ENCODE peak calls at places on chromosomes 11 and 22, in eight cellular contexts. M, R, D, W, J, U, G and P are unnamed samples.

GRCh38 chr11:5343474-5344335 is at the start of gene OR51B5:
- DNase-seq in J (no peak), U (no peak), D (no peak), W (no peak), G (no peak), M (no peak), R (no peak), P (no peak)

GRCh38 chr11:132050577-132051180 is 680.3 kb downstream of the NTM start:
- DNase-seq in D (no peak), J (no peak), M (no peak), W (no peak), G (no peak), U (no peak), R (no peak), P (no peak)

GRCh38 chr11:117918366-117919255 is 10.6 kb downstream of the TMPRSS13 start:
- DNase-seq in G (no peak), M (no peak), W (no peak), R (no peak), U (peak), D (no peak), J (peak), P (peak)

GRCh38 chr11:108606070-108606469 is 12.5 kb upstream of the EXPH5 start:
- DNase-seq in M (no peak), J (no peak), G (no peak), R (no peak), U (no peak), W (no peak), D (no peak), P (no peak)

GRCh38 chr22:37705205-37705604 is 8.4 kb downstream of the TRIOBP start:
- DNase-seq in R (no peak), G (no peak), U (no peak), J (no peak), W (no peak), D (no peak), M (no peak), P (no peak)

GRCh38 chr11:929405-929804 is 3.7 kb downstream of the AP2A2 start:
- DNase-seq in R (no peak), U (no peak), M (no peak), W (no peak), D (no peak), G (no peak), J (no peak), P (no peak)

GRCh38 chr11:37500425-37500824 is 902.4 kb upstream of the RAG2 start:
- DNase-seq in M (no peak), D (no peak), J (no peak), R (no peak), U (no peak), W (no peak), G (no peak), P (no peak)

GRCh38 chr22:31950226-31950625 is 5.9 kb downstream of the YWHAH start:
- DNase-seq in D (no peak), U (no peak), R (no peak), J (no peak), M (no peak), G (no peak), W (peak), P (no peak)

GRCh38 chr11:45807792-45808238 is 2.9 kb downstream of the SLC35C1 start:
- DNase-seq in W (no peak), J (no peak), D (no peak), R (no peak), U (no peak), M (no peak), G (peak), P (peak)

GRCh38 chr11:130588471-130588870 is 140.0 kb downstream of the ADAMTS15 start:
- DNase-seq in U (no peak), D (no peak), W (no peak), R (no peak), G (no peak), J (no peak), M (no peak), P (no peak)

GRCh38 chr22:19809741-19810140 is 44.9 kb downstream of the GNB1L start:
- DNase-seq in R (no peak), J (no peak), G (no peak), U (no peak), W (no peak), D (no peak), M (no peak), P (no peak)

GRCh38 chr11:65870706-65871681 is 1.6 kb downstream of the EFEMP2 start:
- DNase-seq in R (no peak), G (no peak), J (no peak), U (peak), M (no peak), D (no peak), W (no peak), P (peak)

GRCh38 chr11:46247664-46248063 is 29.8 kb upstream of the CREB3L1 start:
- DNase-seq in M (no peak), D (peak), R (no peak), W (no peak), J (no peak), G (peak), U (no peak), P (no peak)

GRCh38 chr22:31064369-31064768 is 16.7 kb upstream of the SMTN start:
- DNase-seq in G (no peak), U (no peak), W (no peak), R (no peak), M (no peak), J (no peak), D (no peak), P (no peak)

GRCh38 chr11:1478544-1478943 is 8.0 kb downstream of the MOB2 start:
- DNase-seq in U (no peak), J (no peak), G (no peak), W (no peak), M (no peak), D (no peak), R (no peak), P (peak)

GRCh38 chr11:17076517-17077239 is 789 bp downstream of the RPS13 start:
- DNase-seq in D (no peak), R (no peak), M (no peak), J (no peak), U (no peak), G (no peak), W (no peak), P (no peak)

GRCh38 chr22:31625661-31626426 is 36.2 kb downstream of the PISD start:
- DNase-seq in M (peak), D (no peak), R (no peak), U (peak), J (no peak), G (peak), W (peak), P (peak)

GRCh38 chr22:36946436-36947158 is 33.2 kb downstream of the CSF2RB start:
- DNase-seq in J (no peak), D (no peak), W (no peak), G (no peak), M (no peak), U (no peak), R (no peak), P (no peak)

GRCh38 chr11:36774603-36775002 is 176.6 kb upstream of the RAG2 start:
- DNase-seq in G (no peak), R (no peak), M (no peak), D (no peak), J (no peak), U (no peak), W (no peak), P (no peak)

GRCh38 chr11:15114501-15115475 is at the start of gene INSC:
- DNase-seq in R (no peak), D (no peak), M (no peak), W (no peak), J (no peak), U (peak), G (no peak), P (no peak)

GRCh38 chr22:36734171-36735058 is 30.9 kb upstream of the CACNG2 start:
- DNase-seq in D (no peak), U (no peak), W (no peak), G (peak), R (no peak), M (no peak), J (no peak), P (peak)

GRCh38 chr22:46754110-46754799 is 8.2 kb upstream of the TBC1D22A start:
- DNase-seq in R (no peak), D (peak), J (peak), U (peak), W (peak), G (peak), M (peak), P (peak)
- TF ChIP-seq POLR2A in R (no peak), D (peak), J (no peak), U (peak), W (no peak), G (no peak), M (no peak), P (no peak)

DNA sequence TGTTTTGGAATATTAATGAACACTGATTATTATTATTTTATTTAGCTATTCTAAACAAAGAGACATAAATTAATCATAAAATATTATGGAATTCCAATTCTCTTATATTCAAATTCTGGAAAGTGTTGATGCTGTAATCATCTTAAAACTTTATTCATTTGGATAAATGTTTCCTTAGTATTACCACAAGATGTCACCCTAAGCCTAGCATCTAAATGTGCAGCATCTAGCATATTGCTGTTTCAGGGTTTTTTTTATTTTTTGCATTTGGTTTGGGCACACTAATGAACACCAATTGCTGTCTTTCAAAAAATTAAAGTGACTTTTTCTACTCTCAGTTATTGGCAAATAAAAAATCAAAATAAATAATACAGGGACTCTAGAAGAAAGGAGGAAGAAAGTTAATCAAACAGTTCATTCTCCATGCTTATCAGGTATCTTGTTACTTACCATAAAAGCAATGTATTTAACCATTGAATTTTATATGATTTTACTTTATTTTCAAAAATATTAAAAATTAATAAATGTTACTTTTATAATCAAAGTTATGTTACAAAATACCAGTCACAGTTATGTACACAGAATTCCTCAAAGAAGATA is 31.8 kb downstream of the DLG2 start:
- DNase-seq in R (peak), W (no peak), M (no peak), G (no peak), U (no peak), J (no peak), D (peak), P (no peak)
- TF ChIP-seq EP300 in R (no peak), W (no peak), M (no peak), G (no peak), U (no peak), J (no peak), D (no peak), P (no peak)

GRCh38 chr11:73869234-73869949 is 7.3 kb downstream of the COA4 start:
- DNase-seq in M (no peak), R (no peak), J (no peak), D (no peak), W (no peak), U (no peak), G (no peak), P (no peak)
- TF ChIP-seq POLR2A in M (no peak), R (peak), J (no peak), D (no peak), W (no peak), U (no peak), G (no peak), P (no peak)

DNA sequence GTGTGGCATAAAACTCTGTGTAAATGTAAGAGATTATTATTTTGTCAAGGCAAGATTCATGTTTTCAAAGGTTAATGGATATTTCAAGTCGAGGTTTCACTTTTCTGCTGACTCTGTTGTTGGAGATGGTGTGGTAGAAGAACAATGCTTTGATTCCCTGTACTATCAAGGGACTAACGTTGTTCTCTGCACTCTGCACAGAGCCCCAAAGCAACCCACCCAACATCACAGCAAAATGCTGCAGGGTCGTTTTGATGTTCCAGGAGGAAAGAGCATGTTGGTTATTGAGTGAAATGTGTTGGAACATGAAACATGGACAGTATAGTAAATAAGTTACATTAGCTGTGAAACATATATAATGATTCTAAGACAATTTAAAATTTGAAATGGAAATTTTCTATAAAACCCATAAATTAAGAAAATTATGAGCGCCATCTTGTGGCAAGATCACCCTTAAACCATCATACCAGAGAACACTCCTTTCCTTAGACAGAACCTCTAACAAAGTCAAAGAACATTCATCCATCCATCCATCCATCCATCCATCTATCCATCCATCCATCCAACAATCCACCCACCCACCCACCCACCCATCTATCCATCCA is 164.4 kb upstream of the ZBED5 start:
- DNase-seq in J (no peak), W (no peak), U (no peak), G (no peak), M (no peak), R (no peak), D (peak), P (no peak)
- TF ChIP-seq EP300 in J (no peak), W (no peak), U (no peak), G (no peak), M (no peak), R (no peak), D (no peak), P (no peak)

DNA sequence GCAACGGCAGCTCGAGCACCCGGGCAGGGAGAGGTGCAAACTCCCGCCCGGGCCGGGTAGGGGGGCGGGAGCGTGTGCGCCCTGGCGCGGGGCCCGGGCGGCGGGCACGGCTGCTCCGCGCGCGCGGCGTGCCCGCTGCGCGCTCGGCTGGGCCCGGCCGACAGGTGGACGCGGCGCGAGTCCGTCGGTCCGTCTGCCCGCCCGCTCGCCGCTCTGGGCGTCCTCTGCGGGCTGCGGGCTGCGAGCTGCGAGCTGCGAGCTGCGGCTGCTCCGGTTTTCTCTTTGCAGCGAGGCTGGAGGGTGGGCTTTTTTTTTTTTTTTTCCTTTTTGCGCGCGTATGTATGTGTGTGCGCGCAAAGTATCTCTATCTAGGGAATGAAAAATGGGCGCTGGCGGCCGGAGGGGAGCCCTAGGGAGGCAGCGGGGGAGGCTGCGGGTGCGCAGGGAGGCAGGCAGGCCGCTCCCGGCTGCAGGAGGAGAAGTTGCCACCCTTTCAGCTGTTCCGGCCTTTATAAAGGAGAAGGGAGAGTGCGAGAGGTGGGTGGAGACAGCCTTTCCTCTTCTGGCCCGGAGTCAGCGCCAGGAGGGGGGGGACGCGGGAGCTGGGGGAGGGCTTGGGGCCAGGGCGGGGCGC is at the start of gene PDGFB:
- DNase-seq in D (no peak), W (no peak), J (no peak), U (peak), R (no peak), G (peak), M (no peak), P (no peak)
- TF ChIP-seq POLR2A in D (peak), W (no peak), J (no peak), U (peak), R (no peak), G (no peak), M (peak), P (peak)

DNA sequence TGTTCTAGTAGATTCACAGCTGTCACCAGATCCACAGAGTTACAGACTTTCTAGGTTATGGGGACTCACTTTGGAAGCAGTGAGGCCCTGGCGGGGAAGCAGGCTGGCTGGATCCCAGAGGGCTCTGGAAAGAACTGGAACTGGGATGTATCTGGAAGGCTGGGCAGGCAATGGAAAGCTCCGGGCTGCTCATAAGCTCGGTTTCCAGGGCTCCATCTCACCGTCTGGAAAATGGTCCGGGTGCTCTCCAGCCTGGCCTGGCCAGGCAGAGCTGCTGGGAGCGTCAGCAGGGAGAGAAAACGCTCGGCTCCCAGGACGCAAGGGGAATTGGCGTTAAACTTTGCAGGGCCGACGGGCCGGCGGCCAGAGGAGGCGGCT is 339 bp upstream of the SEZ6L start:
- DNase-seq in M (no peak), W (peak), G (no peak), J (no peak), D (no peak), R (no peak), U (no peak), P (no peak)
- TF ChIP-seq EP300 in M (no peak), W (no peak), G (no peak), J (no peak), D (no peak), R (no peak), U (no peak), P (no peak)

DNA sequence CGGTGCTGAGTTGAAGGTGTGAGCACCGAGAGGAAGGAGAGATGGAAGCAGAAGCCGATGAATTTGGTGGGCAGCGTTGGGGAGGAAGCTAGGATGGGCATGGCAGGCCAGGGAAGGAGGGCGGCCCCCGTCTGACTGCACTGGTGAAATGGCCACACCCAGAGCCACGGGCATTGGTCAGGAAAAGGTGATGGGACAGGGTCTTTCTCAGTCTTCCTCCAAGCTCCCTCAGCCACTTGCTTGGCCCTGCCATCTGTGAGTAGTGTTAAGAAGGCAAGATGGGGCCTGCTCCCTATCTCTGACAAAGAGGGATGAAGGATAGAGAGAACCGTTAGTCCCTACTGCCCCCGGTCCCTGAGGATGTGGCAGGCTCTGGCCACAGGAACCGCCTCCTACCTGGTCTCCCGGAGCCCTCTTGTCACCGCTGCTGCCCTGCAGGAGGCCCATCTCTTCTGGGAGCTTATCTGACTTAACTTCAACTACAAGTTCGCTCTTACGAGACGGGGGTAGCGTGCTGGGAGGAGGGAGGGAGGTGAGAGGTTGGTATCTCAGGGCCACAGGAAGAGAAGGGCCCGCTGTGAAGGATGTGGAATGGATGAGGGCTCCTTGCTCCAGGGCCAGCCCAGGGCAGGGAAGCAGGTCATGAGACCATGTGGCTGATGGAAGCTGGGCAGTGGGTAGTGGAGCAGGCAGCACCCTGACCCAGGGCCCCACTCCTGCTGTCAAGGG is 6.8 kb downstream of the MCAM start:
- DNase-seq in W (no peak), U (no peak), M (no peak), R (no peak), J (no peak), G (no peak), D (no peak), P (no peak)
- TF ChIP-seq POLR2A in W (no peak), U (no peak), M (no peak), R (no peak), J (no peak), G (no peak), D (no peak), P (no peak)